ENCODE peak calls at places on chromosomes 4 and X, in six cellular contexts. One of them, this sample, is unnamed. For H3K4me1, the result is how much of the 10 kb centered on the place peaks cover.

GRCh38 chr4:37389967-37390580 is 145.5 kb downstream of the NWD2 start:
- DNase-seq in fibroblast of lung: peak
- DNase-seq in tibial artery: no peak
- DNase-seq in upper lobe of left lung: no peak
- DNase-seq in SJSA1: peak
- DNase-seq in Peyer's patch: no peak
- DNase-seq in this sample: peak

GRCh38 chrX:74250574-74250973 is 53.4 kb upstream of the ZCCHC13 start:
- DNase-seq in upper lobe of left lung: no peak
- DNase-seq in SJSA1: peak
- DNase-seq in fibroblast of lung: no peak
- DNase-seq in Peyer's patch: no peak
- DNase-seq in tibial artery: no peak
- DNase-seq in this sample: no peak

GRCh38 chr4:128311659-128312392 is 24.2 kb upstream of the PGRMC2 start:
- DNase-seq in tibial artery: no peak
- DNase-seq in Peyer's patch: no peak
- DNase-seq in upper lobe of left lung: no peak
- DNase-seq in fibroblast of lung: no peak
- DNase-seq in SJSA1: no peak
- DNase-seq in this sample: no peak

GRCh38 chrX:21683910-21684309 is 25.8 kb upstream of the KLHL34 start:
- DNase-seq in fibroblast of lung: peak
- DNase-seq in tibial artery: no peak
- DNase-seq in upper lobe of left lung: no peak
- DNase-seq in Peyer's patch: no peak
- DNase-seq in SJSA1: no peak
- DNase-seq in this sample: no peak

GRCh38 chrX:29478336-29479069 is 736.9 kb upstream of the MAGEB2 start:
- DNase-seq in fibroblast of lung: peak
- DNase-seq in Peyer's patch: no peak
- DNase-seq in SJSA1: peak
- DNase-seq in upper lobe of left lung: no peak
- DNase-seq in tibial artery: no peak
- DNase-seq in this sample: no peak

GRCh38 chrX:123077671-123078070 is 106.4 kb upstream of the GRIA3 start:
- DNase-seq in Peyer's patch: no peak
- DNase-seq in tibial artery: no peak
- DNase-seq in upper lobe of left lung: no peak
- DNase-seq in fibroblast of lung: peak
- DNase-seq in SJSA1: no peak
- DNase-seq in this sample: no peak

GRCh38 chr4:146472404-146472803 is 49.3 kb downstream of the SLC10A7 start:
- DNase-seq in tibial artery: no peak
- DNase-seq in Peyer's patch: no peak
- DNase-seq in upper lobe of left lung: no peak
- DNase-seq in SJSA1: no peak
- DNase-seq in fibroblast of lung: no peak
- DNase-seq in this sample: no peak

GRCh38 chr4:38396091-38396490 is 267.9 kb upstream of the KLF3 start:
- DNase-seq in tibial artery: no peak
- DNase-seq in Peyer's patch: no peak
- DNase-seq in upper lobe of left lung: no peak
- DNase-seq in fibroblast of lung: no peak
- DNase-seq in SJSA1: no peak
- DNase-seq in this sample: no peak

GRCh38 chr4:162229670-162230069 is 65.9 kb upstream of the FSTL5 start:
- DNase-seq in Peyer's patch: no peak
- DNase-seq in fibroblast of lung: peak
- DNase-seq in upper lobe of left lung: no peak
- DNase-seq in tibial artery: no peak
- DNase-seq in SJSA1: no peak
- DNase-seq in this sample: no peak

GRCh38 chr4:150570862-150571261 is 11.1 kb upstream of the MAB21L2 start:
- DNase-seq in SJSA1: no peak
- DNase-seq in fibroblast of lung: no peak
- DNase-seq in upper lobe of left lung: no peak
- DNase-seq in tibial artery: no peak
- DNase-seq in Peyer's patch: no peak
- DNase-seq in this sample: no peak

GRCh38 chr4:74793757-74794340 is 474 bp downstream of the BTC start:
- DNase-seq in Peyer's patch: no peak
- DNase-seq in fibroblast of lung: peak
- DNase-seq in SJSA1: peak
- DNase-seq in upper lobe of left lung: peak
- DNase-seq in tibial artery: peak
- DNase-seq in this sample: no peak

GRCh38 chr4:40264497-40264896 is 67.7 kb downstream of the RHOH start:
- DNase-seq in SJSA1: no peak
- DNase-seq in tibial artery: no peak
- DNase-seq in upper lobe of left lung: no peak
- DNase-seq in fibroblast of lung: peak
- DNase-seq in Peyer's patch: no peak
- DNase-seq in this sample: no peak

GRCh38 chr4:41215969-41216293 is 1.6 kb upstream of the APBB2 start:
- DNase-seq in Peyer's patch: no peak
- DNase-seq in SJSA1: peak
- DNase-seq in fibroblast of lung: no peak
- DNase-seq in tibial artery: no peak
- DNase-seq in upper lobe of left lung: no peak
- DNase-seq in this sample: no peak

GRCh38 chr4:1369484-1370079 is 22.6 kb downstream of the UVSSA start:
- DNase-seq in tibial artery: peak
- DNase-seq in fibroblast of lung: no peak
- DNase-seq in Peyer's patch: no peak
- DNase-seq in upper lobe of left lung: no peak
- DNase-seq in SJSA1: no peak
- DNase-seq in this sample: no peak

GRCh38 chrX:72021975-72022374 is 109.7 kb downstream of the RTL5 start:
- DNase-seq in SJSA1: no peak
- DNase-seq in fibroblast of lung: no peak
- DNase-seq in Peyer's patch: no peak
- DNase-seq in upper lobe of left lung: no peak
- DNase-seq in tibial artery: no peak
- DNase-seq in this sample: no peak

GRCh38 chr4:173489514-173489913 is 40.5 kb downstream of the HAND2 start:
- DNase-seq in fibroblast of lung: peak
- DNase-seq in tibial artery: no peak
- DNase-seq in SJSA1: peak
- DNase-seq in Peyer's patch: no peak
- DNase-seq in upper lobe of left lung: no peak
- DNase-seq in this sample: no peak

GRCh38 chrX:17448188-17448587 is 73.2 kb downstream of the NHS start:
- DNase-seq in fibroblast of lung: no peak
- DNase-seq in tibial artery: no peak
- DNase-seq in SJSA1: no peak
- DNase-seq in Peyer's patch: no peak
- DNase-seq in upper lobe of left lung: no peak
- DNase-seq in this sample: no peak

GRCh38 chr4:11397819-11398610 is 30.7 kb downstream of the HS3ST1 start:
- DNase-seq in SJSA1: no peak
- DNase-seq in Peyer's patch: no peak
- DNase-seq in tibial artery: no peak
- DNase-seq in upper lobe of left lung: no peak
- DNase-seq in fibroblast of lung: no peak
- DNase-seq in this sample: no peak

GRCh38 chrX:56233682-56234081 is 1.5 kb downstream of the KLF8 start:
- DNase-seq in Peyer's patch: peak
- DNase-seq in SJSA1: no peak
- DNase-seq in tibial artery: peak
- DNase-seq in fibroblast of lung: peak
- DNase-seq in upper lobe of left lung: peak
- DNase-seq in this sample: no peak

GRCh38 chr4:55077577-55077976 is 47.8 kb downstream of the KDR start:
- DNase-seq in tibial artery: no peak
- DNase-seq in upper lobe of left lung: no peak
- DNase-seq in fibroblast of lung: no peak
- DNase-seq in SJSA1: no peak
- DNase-seq in Peyer's patch: no peak
- DNase-seq in this sample: no peak

GRCh38 chr4:55125087-55125721 is at the start of gene KDR:
- DNase-seq in tibial artery: peak
- DNase-seq in SJSA1: no peak
- DNase-seq in Peyer's patch: no peak
- DNase-seq in fibroblast of lung: peak
- DNase-seq in upper lobe of left lung: peak
- DNase-seq in this sample: no peak

GRCh38 chr4:6018331-6018730 is at the start of gene C4orf50:
- DNase-seq in Peyer's patch: no peak
- DNase-seq in fibroblast of lung: no peak
- DNase-seq in upper lobe of left lung: no peak
- DNase-seq in tibial artery: no peak
- DNase-seq in SJSA1: no peak
- DNase-seq in this sample: no peak

GRCh38 chrX:113644426-113644825 is 803.8 kb upstream of the AMOT start:
- DNase-seq in SJSA1: peak
- DNase-seq in Peyer's patch: no peak
- DNase-seq in tibial artery: no peak
- DNase-seq in upper lobe of left lung: no peak
- DNase-seq in fibroblast of lung: peak
- DNase-seq in this sample: no peak

GRCh38 chr4:179465131-179465797 is 2023.0 kb upstream of the AGA start:
- DNase-seq in Peyer's patch: no peak
- DNase-seq in tibial artery: no peak
- DNase-seq in fibroblast of lung: peak
- DNase-seq in SJSA1: no peak
- DNase-seq in upper lobe of left lung: no peak
- DNase-seq in this sample: no peak

DNA sequence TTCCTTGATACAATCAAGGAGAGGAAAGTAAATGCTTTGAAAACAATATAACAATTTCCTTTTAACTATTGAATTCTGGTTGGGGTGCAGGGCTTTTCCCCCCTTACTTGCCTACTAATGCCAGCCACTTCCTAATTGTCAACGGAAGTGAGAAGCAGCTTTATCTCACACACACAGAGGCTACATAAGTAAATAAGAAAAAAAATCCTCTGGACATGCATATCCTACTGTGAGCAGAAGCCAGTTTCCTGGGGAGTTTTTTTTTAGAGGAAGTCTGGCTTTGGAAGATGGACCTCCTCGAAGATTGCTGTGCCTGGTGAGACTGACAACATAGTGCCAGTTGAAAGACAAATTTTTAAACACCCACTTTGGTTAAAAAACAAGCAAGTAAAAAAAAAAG is 180.6 kb downstream of the OPHN1 start:
- DNase-seq in SJSA1: no peak
- DNase-seq in upper lobe of left lung: no peak
- DNase-seq in fibroblast of lung: no peak
- DNase-seq in tibial artery: no peak
- DNase-seq in Peyer's patch: no peak
- DNase-seq in this sample: no peak
- H3K27ac ChIP-seq in SJSA1: no peak
- H3K27ac ChIP-seq in upper lobe of left lung: no peak
- H3K27ac ChIP-seq in fibroblast of lung: no peak
- H3K27ac ChIP-seq in tibial artery: no peak
- H3K27ac ChIP-seq in Peyer's patch: no peak
- H3K27ac ChIP-seq in this sample: no peak

DNA sequence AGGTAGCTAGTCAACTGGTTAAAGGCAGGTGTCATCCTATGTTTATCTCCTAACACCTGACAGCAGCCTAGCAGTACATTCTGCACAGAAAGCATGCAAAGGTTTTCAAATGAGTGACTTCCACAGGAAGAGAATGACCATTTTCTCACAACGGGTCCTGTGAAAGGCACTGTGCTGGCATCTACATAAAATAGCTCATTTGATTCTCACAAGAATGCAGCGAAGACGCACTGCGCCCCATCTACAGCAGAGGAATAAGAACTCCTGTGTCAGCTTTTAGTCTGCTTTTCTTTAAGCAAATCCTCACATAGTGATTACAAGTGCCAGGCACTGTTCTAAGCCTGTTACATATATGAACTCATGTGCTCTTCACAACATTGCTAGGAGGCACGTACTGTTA is 62.5 kb downstream of the AFAP1 start:
- DNase-seq in fibroblast of lung: no peak
- DNase-seq in tibial artery: no peak
- DNase-seq in SJSA1: no peak
- DNase-seq in Peyer's patch: no peak
- DNase-seq in upper lobe of left lung: no peak
- DNase-seq in this sample: no peak
- H3K4me1 ChIP-seq in fibroblast of lung: under half
- H3K4me1 ChIP-seq in tibial artery: under half
- H3K4me1 ChIP-seq in SJSA1: half or more
- H3K4me1 ChIP-seq in Peyer's patch: under half
- H3K4me1 ChIP-seq in upper lobe of left lung: under half
- H3K4me1 ChIP-seq in this sample: under half

DNA sequence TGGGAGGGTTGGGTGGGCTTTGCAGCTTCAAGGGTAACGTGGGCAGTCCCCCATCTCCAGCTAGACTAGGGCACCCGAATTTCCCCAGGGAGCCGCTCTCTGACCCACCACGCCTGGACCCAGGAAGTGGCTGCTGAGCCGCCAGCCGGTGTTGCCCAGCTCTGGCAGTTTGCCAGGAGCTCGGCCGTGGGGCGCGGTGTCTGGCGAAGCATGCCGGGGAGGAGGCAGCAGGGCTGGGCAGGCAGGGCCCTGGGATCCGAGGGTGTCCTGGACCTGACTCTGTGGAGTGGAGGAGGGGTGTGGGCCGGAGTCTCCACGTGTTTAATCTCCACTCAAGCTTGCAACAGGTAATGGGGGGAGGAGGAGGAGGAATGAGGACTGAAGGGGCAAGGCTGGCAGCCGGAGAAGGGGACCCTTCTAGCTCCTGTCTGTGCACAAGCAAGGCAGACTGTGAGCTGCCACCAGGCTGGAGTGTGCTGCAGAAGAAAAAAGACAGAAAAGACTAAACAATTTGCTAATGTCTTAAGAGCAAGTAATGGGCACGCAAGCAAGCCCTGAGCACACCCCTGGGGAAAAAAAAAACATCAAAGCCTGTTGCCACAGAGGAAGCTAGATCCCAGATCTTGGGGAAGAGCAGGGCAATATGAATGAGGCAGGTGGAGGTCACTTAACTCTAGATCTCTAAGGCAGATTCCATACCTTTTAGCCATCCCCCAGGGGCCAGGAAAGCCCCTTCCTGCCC is 2.4 kb downstream of the LONRF3 start:
- DNase-seq in upper lobe of left lung: peak
- DNase-seq in tibial artery: peak
- DNase-seq in SJSA1: peak
- DNase-seq in fibroblast of lung: no peak
- DNase-seq in Peyer's patch: peak
- DNase-seq in this sample: no peak
- H3K4me3 ChIP-seq in upper lobe of left lung: peak
- H3K4me3 ChIP-seq in tibial artery: peak
- H3K4me3 ChIP-seq in SJSA1: peak
- H3K4me3 ChIP-seq in fibroblast of lung: no peak
- H3K4me3 ChIP-seq in Peyer's patch: peak
- H3K4me3 ChIP-seq in this sample: no peak

GRCh38 chr4:69977582-69977981 is 12.1 kb upstream of the CSN2 start:
- DNase-seq in SJSA1: no peak
- DNase-seq in upper lobe of left lung: no peak
- DNase-seq in fibroblast of lung: peak
- DNase-seq in tibial artery: no peak
- DNase-seq in Peyer's patch: no peak
- DNase-seq in this sample: no peak
- H3K27ac ChIP-seq in SJSA1: no peak
- H3K27ac ChIP-seq in upper lobe of left lung: no peak
- H3K27ac ChIP-seq in fibroblast of lung: no peak
- H3K27ac ChIP-seq in tibial artery: no peak
- H3K27ac ChIP-seq in Peyer's patch: no peak
- H3K27ac ChIP-seq in this sample: no peak

GRCh38 chr4:88280228-88280795 is 4.0 kb downstream of the PPM1K start:
- DNase-seq in fibroblast of lung: no peak
- DNase-seq in tibial artery: no peak
- DNase-seq in SJSA1: no peak
- DNase-seq in upper lobe of left lung: no peak
- DNase-seq in Peyer's patch: peak
- DNase-seq in this sample: no peak
- H3K4me1 ChIP-seq in fibroblast of lung: under half
- H3K4me1 ChIP-seq in tibial artery: under half
- H3K4me1 ChIP-seq in SJSA1: under half
- H3K4me1 ChIP-seq in upper lobe of left lung: under half
- H3K4me1 ChIP-seq in Peyer's patch: under half
- H3K4me1 ChIP-seq in this sample: half or more

This sample was measured in CD4-positive, alpha-beta memory T cell.